ENCODE peak calls at places on chromosomes 2 and 18, in eight cellular contexts. One of them, this sample, is unnamed.

GRCh38 chr2:122072666-122073065 is 317.2 kb downstream of the TSN start:
- DNase-seq in uterus: no peak
- DNase-seq in type B pancreatic cell: no peak
- DNase-seq in PC-3: no peak
- DNase-seq in DND-41: no peak
- DNase-seq in endothelial cell: no peak
- DNase-seq in omental fat pad: no peak
- DNase-seq in fibroblast of pulmonary artery: peak
- DNase-seq in this sample: no peak

GRCh38 chr2:156037472-156037871 is 295.0 kb downstream of the NR4A2 start:
- DNase-seq in fibroblast of pulmonary artery: no peak
- DNase-seq in PC-3: peak
- DNase-seq in endothelial cell: no peak
- DNase-seq in omental fat pad: no peak
- DNase-seq in DND-41: no peak
- DNase-seq in type B pancreatic cell: no peak
- DNase-seq in uterus: no peak
- DNase-seq in this sample: no peak

GRCh38 chr2:175478369-175478768 is 296.9 kb upstream of the ATP5MC3 start:
- DNase-seq in DND-41: no peak
- DNase-seq in fibroblast of pulmonary artery: no peak
- DNase-seq in type B pancreatic cell: no peak
- DNase-seq in omental fat pad: no peak
- DNase-seq in endothelial cell: no peak
- DNase-seq in PC-3: peak
- DNase-seq in uterus: no peak
- DNase-seq in this sample: no peak

GRCh38 chr2:27249077-27249890 is 13.6 kb downstream of the SLC30A3 start:
- DNase-seq in fibroblast of pulmonary artery: no peak
- DNase-seq in omental fat pad: no peak
- DNase-seq in endothelial cell: no peak
- DNase-seq in PC-3: peak
- DNase-seq in DND-41: no peak
- DNase-seq in type B pancreatic cell: no peak
- DNase-seq in uterus: no peak
- DNase-seq in this sample: no peak

GRCh38 chr2:10533811-10534321 is 85.7 kb upstream of the ODC1 start:
- DNase-seq in endothelial cell: no peak
- DNase-seq in PC-3: peak
- DNase-seq in uterus: no peak
- DNase-seq in type B pancreatic cell: no peak
- DNase-seq in omental fat pad: no peak
- DNase-seq in fibroblast of pulmonary artery: no peak
- DNase-seq in DND-41: no peak
- DNase-seq in this sample: no peak

GRCh38 chr2:169775354-169775753 is 23.3 kb upstream of the SSB start:
- DNase-seq in DND-41: no peak
- DNase-seq in fibroblast of pulmonary artery: no peak
- DNase-seq in endothelial cell: no peak
- DNase-seq in omental fat pad: no peak
- DNase-seq in PC-3: no peak
- DNase-seq in uterus: no peak
- DNase-seq in type B pancreatic cell: no peak
- DNase-seq in this sample: no peak

GRCh38 chr2:150944315-150944714 is 317.3 kb downstream of the RBM43 start:
- DNase-seq in omental fat pad: no peak
- DNase-seq in PC-3: no peak
- DNase-seq in uterus: no peak
- DNase-seq in type B pancreatic cell: no peak
- DNase-seq in DND-41: no peak
- DNase-seq in endothelial cell: no peak
- DNase-seq in fibroblast of pulmonary artery: no peak
- DNase-seq in this sample: no peak

GRCh38 chr2:183037281-183037659 is 987 bp downstream of the NCKAP1 start:
- DNase-seq in DND-41: no peak
- DNase-seq in omental fat pad: no peak
- DNase-seq in type B pancreatic cell: no peak
- DNase-seq in fibroblast of pulmonary artery: peak
- DNase-seq in PC-3: peak
- DNase-seq in endothelial cell: no peak
- DNase-seq in uterus: no peak
- DNase-seq in this sample: no peak

GRCh38 chr2:128457716-128458115 is 139.0 kb upstream of the HS6ST1 start:
- DNase-seq in endothelial cell: no peak
- DNase-seq in PC-3: no peak
- DNase-seq in omental fat pad: no peak
- DNase-seq in fibroblast of pulmonary artery: no peak
- DNase-seq in uterus: no peak
- DNase-seq in type B pancreatic cell: no peak
- DNase-seq in DND-41: no peak
- DNase-seq in this sample: no peak

GRCh38 chr2:237631029-237631785 is 3.8 kb downstream of the LRRFIP1 start:
- DNase-seq in type B pancreatic cell: no peak
- DNase-seq in uterus: no peak
- DNase-seq in fibroblast of pulmonary artery: no peak
- DNase-seq in PC-3: no peak
- DNase-seq in DND-41: no peak
- DNase-seq in omental fat pad: no peak
- DNase-seq in endothelial cell: no peak
- DNase-seq in this sample: no peak

GRCh38 chr2:121376851-121377250 is 91.8 kb upstream of the TFCP2L1 start:
- DNase-seq in uterus: no peak
- DNase-seq in endothelial cell: no peak
- DNase-seq in omental fat pad: no peak
- DNase-seq in type B pancreatic cell: no peak
- DNase-seq in fibroblast of pulmonary artery: peak
- DNase-seq in PC-3: no peak
- DNase-seq in DND-41: no peak
- DNase-seq in this sample: no peak

GRCh38 chr2:98518106-98518505 is 73.4 kb downstream of the INPP4A start:
- DNase-seq in endothelial cell: peak
- DNase-seq in fibroblast of pulmonary artery: peak
- DNase-seq in type B pancreatic cell: peak
- DNase-seq in uterus: no peak
- DNase-seq in DND-41: peak
- DNase-seq in omental fat pad: no peak
- DNase-seq in PC-3: peak
- DNase-seq in this sample: peak

GRCh38 chr18:58547864-58548263 is 81.0 kb downstream of the ALPK2 start:
- DNase-seq in fibroblast of pulmonary artery: no peak
- DNase-seq in endothelial cell: no peak
- DNase-seq in omental fat pad: no peak
- DNase-seq in type B pancreatic cell: no peak
- DNase-seq in PC-3: no peak
- DNase-seq in DND-41: no peak
- DNase-seq in uterus: no peak
- DNase-seq in this sample: no peak

GRCh38 chr18:58552057-58552461 is 76.8 kb downstream of the ALPK2 start:
- DNase-seq in fibroblast of pulmonary artery: no peak
- DNase-seq in DND-41: no peak
- DNase-seq in endothelial cell: no peak
- DNase-seq in omental fat pad: no peak
- DNase-seq in PC-3: peak
- DNase-seq in uterus: no peak
- DNase-seq in type B pancreatic cell: no peak
- DNase-seq in this sample: no peak

GRCh38 chr18:58545338-58546096 is 83.4 kb downstream of the ALPK2 start:
- DNase-seq in PC-3: no peak
- DNase-seq in DND-41: no peak
- DNase-seq in endothelial cell: no peak
- DNase-seq in omental fat pad: no peak
- DNase-seq in fibroblast of pulmonary artery: no peak
- DNase-seq in type B pancreatic cell: no peak
- DNase-seq in uterus: no peak
- DNase-seq in this sample: no peak

GRCh38 chr18:58554404-58554803 is 74.5 kb downstream of the ALPK2 start:
- DNase-seq in omental fat pad: no peak
- DNase-seq in type B pancreatic cell: no peak
- DNase-seq in PC-3: no peak
- DNase-seq in DND-41: no peak
- DNase-seq in fibroblast of pulmonary artery: no peak
- DNase-seq in uterus: no peak
- DNase-seq in endothelial cell: no peak
- DNase-seq in this sample: no peak

GRCh38 chr18:58549814-58550339 is 79.0 kb downstream of the ALPK2 start:
- DNase-seq in DND-41: no peak
- DNase-seq in PC-3: peak
- DNase-seq in endothelial cell: no peak
- DNase-seq in uterus: no peak
- DNase-seq in fibroblast of pulmonary artery: no peak
- DNase-seq in type B pancreatic cell: no peak
- DNase-seq in omental fat pad: no peak
- DNase-seq in this sample: no peak
- TF ChIP-seq CTCF in DND-41: no peak
- TF ChIP-seq CTCF in PC-3: no peak
- TF ChIP-seq CTCF in endothelial cell: no peak
- TF ChIP-seq CTCF in uterus: no peak
- TF ChIP-seq CTCF in fibroblast of pulmonary artery: no peak
- TF ChIP-seq CTCF in type B pancreatic cell: no peak
- TF ChIP-seq CTCF in omental fat pad: no peak
- TF ChIP-seq CTCF in this sample: no peak

DNA sequence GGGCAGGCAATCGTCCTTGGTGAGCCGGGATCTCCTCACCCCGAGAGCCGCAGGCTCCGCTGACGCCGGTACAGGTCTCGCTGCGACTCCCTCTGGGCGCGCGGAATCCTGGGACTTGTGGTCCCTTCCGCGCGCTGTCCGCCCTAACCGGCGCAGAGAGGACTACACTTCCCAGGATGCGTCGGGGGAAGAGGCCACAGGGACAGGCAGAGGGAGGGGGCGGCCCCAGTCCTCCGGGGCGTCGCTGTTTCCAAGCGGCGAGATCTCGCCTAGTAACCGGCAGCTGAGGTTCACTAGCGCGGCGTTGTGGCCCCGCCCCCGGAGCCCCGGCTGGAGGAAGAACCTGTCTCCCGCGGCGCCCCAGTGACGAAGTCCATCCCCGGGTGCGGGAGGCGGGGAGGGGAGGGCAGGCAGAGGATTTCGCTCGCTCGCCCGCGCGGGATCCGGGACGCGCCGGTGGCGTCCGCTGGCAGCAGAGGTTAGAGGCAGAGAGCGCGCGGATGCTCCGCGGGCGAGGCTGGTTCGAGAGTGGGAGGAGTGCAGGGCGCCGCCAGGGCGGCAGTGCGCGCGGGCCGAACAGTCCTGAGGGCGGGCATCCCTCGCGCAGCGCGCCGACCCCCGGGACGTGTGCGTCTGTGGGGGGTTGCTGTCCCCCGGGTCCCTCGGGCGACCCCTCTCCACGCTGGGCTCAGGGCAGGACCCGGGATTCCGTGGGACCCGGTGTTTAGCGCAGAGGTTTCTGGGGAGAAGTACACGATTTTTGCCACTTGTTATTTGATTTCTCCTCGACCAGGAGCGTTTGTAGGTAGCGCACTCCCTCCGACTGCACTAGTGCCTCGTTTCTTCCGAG is at the start of gene EML6:
- DNase-seq in type B pancreatic cell: peak
- DNase-seq in omental fat pad: peak
- DNase-seq in DND-41: peak
- DNase-seq in endothelial cell: peak
- DNase-seq in uterus: peak
- DNase-seq in PC-3: peak
- DNase-seq in fibroblast of pulmonary artery: peak
- DNase-seq in this sample: peak
- TF ChIP-seq CTCF in type B pancreatic cell: peak
- TF ChIP-seq CTCF in omental fat pad: no peak
- TF ChIP-seq CTCF in DND-41: peak
- TF ChIP-seq CTCF in endothelial cell: peak
- TF ChIP-seq CTCF in uterus: no peak
- TF ChIP-seq CTCF in PC-3: peak
- TF ChIP-seq CTCF in fibroblast of pulmonary artery: peak
- TF ChIP-seq CTCF in this sample: no peak

DNA sequence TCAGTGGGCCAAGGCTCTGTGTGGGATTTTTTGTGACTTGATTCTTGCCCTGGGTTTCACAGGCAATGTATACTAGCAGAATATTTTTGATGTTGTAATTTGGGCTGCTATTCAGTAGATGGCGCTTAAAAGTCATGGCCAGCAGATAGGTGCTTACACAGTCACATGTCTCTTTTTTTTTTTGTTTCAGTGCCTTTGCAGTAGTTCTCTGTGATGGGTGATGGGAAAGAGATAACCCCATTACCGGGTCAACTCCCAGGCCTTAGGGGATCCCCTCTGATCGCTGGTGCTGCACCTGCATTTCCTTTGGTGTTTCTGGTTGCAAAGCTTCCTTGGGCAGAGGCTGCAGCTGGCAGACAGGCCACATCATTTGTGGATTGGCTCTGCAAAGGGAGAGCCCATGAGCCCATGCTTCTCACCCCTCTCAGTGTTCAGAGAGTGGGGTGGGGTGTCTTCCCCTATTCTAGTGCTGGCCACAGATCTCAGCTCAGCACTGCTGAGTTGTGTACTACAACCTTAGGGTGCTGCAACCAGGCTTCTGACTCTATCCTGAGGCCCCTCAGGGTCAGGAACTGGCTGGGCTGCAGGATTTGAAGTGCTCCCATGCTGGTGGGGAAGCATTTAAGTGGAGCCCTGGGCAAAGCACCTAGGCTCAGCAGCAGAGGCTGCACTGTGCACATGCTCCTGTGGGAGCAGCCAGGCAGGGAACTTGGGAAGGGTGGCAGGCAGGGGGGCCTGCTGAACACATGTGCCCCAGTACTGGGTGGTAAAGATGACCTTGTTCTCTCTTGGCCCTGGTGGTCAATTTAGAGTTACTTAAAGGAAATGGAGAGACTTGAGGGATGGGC is 219.8 kb upstream of the SPHKAP start:
- DNase-seq in omental fat pad: no peak
- DNase-seq in uterus: no peak
- DNase-seq in endothelial cell: no peak
- DNase-seq in PC-3: peak
- DNase-seq in type B pancreatic cell: no peak
- DNase-seq in DND-41: no peak
- DNase-seq in fibroblast of pulmonary artery: no peak
- DNase-seq in this sample: no peak
- TF ChIP-seq CTCF in omental fat pad: no peak
- TF ChIP-seq CTCF in uterus: no peak
- TF ChIP-seq CTCF in endothelial cell: no peak
- TF ChIP-seq CTCF in PC-3: peak
- TF ChIP-seq CTCF in type B pancreatic cell: no peak
- TF ChIP-seq CTCF in DND-41: no peak
- TF ChIP-seq CTCF in fibroblast of pulmonary artery: no peak
- TF ChIP-seq CTCF in this sample: no peak

DNA sequence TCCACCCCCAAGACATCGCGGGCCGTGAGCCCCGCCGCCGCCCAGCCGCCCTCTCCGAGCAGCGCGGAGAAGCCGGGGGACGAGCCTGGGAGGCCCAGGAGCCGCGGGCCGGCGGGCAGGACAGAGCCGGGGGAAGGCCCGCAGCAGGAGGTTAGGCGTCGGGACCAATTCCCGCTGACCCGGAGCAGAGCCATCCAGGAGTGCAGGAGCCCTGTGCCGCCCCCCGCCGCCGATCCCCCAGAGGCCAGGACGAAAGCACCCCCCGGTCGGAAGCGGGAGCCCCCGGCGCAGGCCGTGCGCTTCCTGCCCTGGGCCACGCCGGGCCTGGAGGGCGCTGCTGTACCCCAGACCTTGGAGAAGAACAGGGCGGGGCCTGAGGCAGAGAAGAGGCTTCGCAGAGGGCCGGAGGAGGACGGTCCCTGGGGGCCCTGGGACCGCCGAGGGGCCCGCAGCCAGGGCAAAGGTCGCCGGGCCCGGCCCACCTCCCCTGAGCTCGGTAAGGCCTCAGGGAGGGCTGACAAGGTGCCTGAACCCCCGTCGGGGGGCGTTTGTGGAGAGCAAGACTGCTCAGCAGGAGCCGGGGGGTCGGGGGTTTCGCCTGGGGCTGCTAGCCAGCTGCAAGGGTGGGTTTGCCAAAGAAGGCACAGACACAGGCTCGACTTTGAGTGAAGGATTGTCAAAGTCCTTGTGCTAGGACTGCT is 14.3 kb downstream of the SPEG start:
- DNase-seq in type B pancreatic cell: no peak
- DNase-seq in uterus: no peak
- DNase-seq in DND-41: no peak
- DNase-seq in fibroblast of pulmonary artery: no peak
- DNase-seq in omental fat pad: no peak
- DNase-seq in PC-3: no peak
- DNase-seq in endothelial cell: no peak
- DNase-seq in this sample: no peak
- TF ChIP-seq CTCF in type B pancreatic cell: no peak
- TF ChIP-seq CTCF in uterus: no peak
- TF ChIP-seq CTCF in DND-41: no peak
- TF ChIP-seq CTCF in fibroblast of pulmonary artery: no peak
- TF ChIP-seq CTCF in omental fat pad: no peak
- TF ChIP-seq CTCF in PC-3: no peak
- TF ChIP-seq CTCF in endothelial cell: no peak
- TF ChIP-seq CTCF in this sample: no peak

This sample was measured in mucosa of descending colon.